ENCODE peak calls at places on chromosome 7, in eight cellular contexts. D is activated CD4-positive, alpha-beta T cell treated with anti-CD3 and anti-CD28 coated beads, Interleukin-2, amount 50 U/mL, for 24 hours; R is NCI-H774; W is B cell; Z is HEK293T; X is iris pigment epithelial cell; Y is activated CD4-positive, CD25-positive, alpha-beta regulatory T cell; M is fibroblast of villous mesenchyme. S is an unnamed sample.

GRCh38 chr7:2082357-2083038 is 150.2 kb downstream of the MAD1L1 start:
- DNase-seq in D (no peak), R (no peak), Z (no peak), W (no peak), M (peak), X (peak), Y (no peak), S (no peak)

GRCh38 chr7:45663167-45663921 is 89.2 kb downstream of the ADCY1 start:
- DNase-seq in Z (peak), D (no peak), X (peak), W (no peak), M (peak), Y (no peak), R (no peak), S (no peak)

GRCh38 chr7:55878701-55879100 is 8.6 kb upstream of the ZNF713 start:
- DNase-seq in Y (no peak), M (peak), W (no peak), D (no peak), Z (no peak), R (no peak), X (no peak), S (no peak)

GRCh38 chr7:40230086-40230485 is 95.3 kb downstream of the SUGCT start:
- DNase-seq in X (peak), Z (no peak), D (no peak), M (peak), Y (no peak), W (no peak), R (no peak), S (no peak)

GRCh38 chr7:143393267-143394041 is 12.3 kb downstream of the ZYX start:
- DNase-seq in Z (no peak), X (peak), M (peak), Y (no peak), D (no peak), R (no peak), W (no peak), S (no peak)

GRCh38 chr7:18610331-18610948 is 114.9 kb downstream of the HDAC9 start:
- DNase-seq in M (peak), Z (peak), Y (no peak), R (no peak), W (no peak), X (peak), D (no peak), S (no peak)

GRCh38 chr7:4753610-4754432 is 21.6 kb upstream of the AP5Z1 start:
- DNase-seq in D (peak), Y (peak), X (peak), M (peak), Z (peak), R (peak), W (peak), S (peak)

GRCh38 chr7:99102809-99103690 is 40.9 kb downstream of the SMURF1 start:
- DNase-seq in X (peak), Z (no peak), D (no peak), W (no peak), R (no peak), Y (no peak), M (peak), S (no peak)

GRCh38 chr7:85890244-85890811 is 703.5 kb upstream of the SEMA3D start:
- DNase-seq in Y (no peak), W (no peak), X (peak), D (no peak), Z (peak), R (peak), M (peak), S (no peak)

GRCh38 chr7:26365077-26365896 is 73.6 kb downstream of the SNX10 start:
- DNase-seq in W (peak), M (peak), D (peak), Y (no peak), X (peak), Z (peak), R (peak), S (peak)

GRCh38 chr7:141754939-141755338 is 9.0 kb upstream of the TAS2R3 start:
- DNase-seq in X (peak), Y (no peak), W (no peak), Z (peak), R (no peak), D (no peak), M (peak), S (no peak)

GRCh38 chr7:22452142-22452763 is 47.7 kb downstream of the STEAP1B start:
- DNase-seq in Y (no peak), W (peak), D (no peak), Z (peak), X (peak), R (no peak), M (peak), S (no peak)

GRCh38 chr7:37732253-37732652 is 48.7 kb downstream of the GPR141 start:
- DNase-seq in W (peak), D (no peak), Z (peak), Y (no peak), M (peak), X (peak), R (no peak), S (no peak)

GRCh38 chr7:37028909-37029440 is 304.7 kb upstream of the AOAH start:
- DNase-seq in Z (no peak), D (no peak), M (no peak), R (no peak), W (no peak), Y (no peak), X (no peak), S (no peak)

GRCh38 chr7:142188846-142189245 is 69.0 kb downstream of the PRSS58 start:
- DNase-seq in D (no peak), W (no peak), X (peak), M (no peak), R (no peak), Z (no peak), Y (no peak), S (no peak)

GRCh38 chr7:15577600-15577999 is 15.8 kb upstream of the AGMO start:
- DNase-seq in W (no peak), M (no peak), D (no peak), Z (no peak), R (no peak), Y (no peak), X (no peak), S (no peak)

GRCh38 chr7:86598311-86598710 is 45.4 kb upstream of the GRM3 start:
- DNase-seq in Z (peak), Y (no peak), W (no peak), M (no peak), D (no peak), R (no peak), X (no peak), S (no peak)

GRCh38 chr7:31887006-31887405 is 183.2 kb downstream of the PDE1C start:
- DNase-seq in R (no peak), Y (no peak), X (no peak), Z (no peak), D (no peak), W (no peak), M (no peak), S (no peak)

GRCh38 chr7:121079425-121080169 is 91.1 kb downstream of the CPED1 start:
- DNase-seq in Y (no peak), D (no peak), M (no peak), R (no peak), Z (no peak), W (no peak), X (peak), S (no peak)